ENCODE peak calls at places on chromosome 2, in four cellular contexts. Q is psoas muscle, D is transverse colon, E is HL-60. M is an unnamed sample.

GRCh38 chr2:105403785-105404698 is 5.2 kb upstream of the FHL2 start:
- DNase-seq in Q (no peak), D (peak; percentile 73), E (no peak), M (peak; percentile 65)

GRCh38 chr2:130355578-130356431 is at the start of gene PTPN18:
- DNase-seq in Q (peak; percentile 94), D (peak; percentile 92), E (peak; percentile 63), M (peak; percentile 92)

GRCh38 chr2:26002617-26003310 is 20.5 kb upstream of the KIF3C start:
- DNase-seq in Q (no peak), D (no peak), E (peak; percentile 83), M (no peak)

GRCh38 chr2:112879491-112880041 is 31.4 kb upstream of the IL37 start:
- DNase-seq in Q (no peak), D (no peak), E (no peak), M (no peak)

GRCh38 chr2:212535963-212536362 is 2.6 kb downstream of the ERBB4 start:
- DNase-seq in Q (no peak), D (no peak), E (no peak), M (no peak)

GRCh38 chr2:215540646-215541045 is 104.8 kb upstream of the FN1 start:
- DNase-seq in Q (no peak), D (no peak), E (no peak), M (no peak)

GRCh38 chr2:209661286-209661685 is 110.3 kb upstream of the UNC80 start:
- DNase-seq in Q (no peak), D (no peak), E (no peak), M (no peak)

GRCh38 chr2:70926042-70926441 is 9.7 kb upstream of the ATP6V1B1 start:
- DNase-seq in Q (no peak), D (no peak), E (no peak), M (no peak)

GRCh38 chr2:224598669-224599068 is 13.5 kb upstream of the CUL3 start:
- DNase-seq in Q (no peak), D (no peak), E (no peak), M (no peak)

GRCh38 chr2:224591245-224591644 is 6.1 kb upstream of the CUL3 start:
- DNase-seq in Q (no peak), D (no peak), E (no peak), M (no peak)

GRCh38 chr2:224594840-224595239 is 9.7 kb upstream of the CUL3 start:
- DNase-seq in Q (no peak), D (no peak), E (no peak), M (no peak)

GRCh38 chr2:224596289-224596688 is 11.1 kb upstream of the CUL3 start:
- DNase-seq in Q (no peak), D (no peak), E (no peak), M (no peak)

DNA sequence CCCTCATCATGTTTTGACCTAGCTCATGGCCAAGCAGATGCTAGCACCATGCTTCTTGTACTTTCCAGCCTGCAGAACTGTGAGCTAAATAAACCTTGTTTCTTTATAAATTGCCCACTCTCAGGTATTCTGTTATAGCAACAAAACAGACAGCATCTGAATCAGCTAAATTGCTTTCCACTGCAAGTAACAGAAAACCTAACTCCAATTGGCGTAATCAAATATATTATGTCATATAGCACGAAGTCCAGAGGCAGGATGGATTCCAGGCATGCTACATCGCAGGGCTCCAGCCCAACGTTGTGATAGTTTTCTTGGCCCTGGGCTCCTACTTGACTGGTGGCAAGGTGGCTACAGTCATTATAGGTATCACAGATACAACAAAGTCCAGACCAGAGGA is 10.4 kb upstream of the CUL3 start:
- DNase-seq in Q (no peak), D (no peak), E (no peak), M (no peak)
- H3K4me3 ChIP-seq in Q (no peak overlapping the region), D (no peak overlapping the region), E (no peak overlapping the region), M (no peak overlapping the region)

GRCh38 chr2:193240752-193241151 is 1046.0 kb upstream of the TMEFF2 start:
- DNase-seq in Q (no peak), D (no peak), E (no peak), M (no peak)
- TF ChIP-seq CTCF in Q (no peak), D (peak; percentile 25), E (no peak), M (no peak)

GRCh38 chr2:53769318-53769945 is 1.8 kb downstream of the CHAC2 start:
- DNase-seq in Q (no peak), D (no peak), E (no peak), M (no peak)
- H3K4me3 ChIP-seq in Q (no peak overlapping the region), D (no peak overlapping the region), E (no peak overlapping the region), M (no peak overlapping the region)

DNA sequence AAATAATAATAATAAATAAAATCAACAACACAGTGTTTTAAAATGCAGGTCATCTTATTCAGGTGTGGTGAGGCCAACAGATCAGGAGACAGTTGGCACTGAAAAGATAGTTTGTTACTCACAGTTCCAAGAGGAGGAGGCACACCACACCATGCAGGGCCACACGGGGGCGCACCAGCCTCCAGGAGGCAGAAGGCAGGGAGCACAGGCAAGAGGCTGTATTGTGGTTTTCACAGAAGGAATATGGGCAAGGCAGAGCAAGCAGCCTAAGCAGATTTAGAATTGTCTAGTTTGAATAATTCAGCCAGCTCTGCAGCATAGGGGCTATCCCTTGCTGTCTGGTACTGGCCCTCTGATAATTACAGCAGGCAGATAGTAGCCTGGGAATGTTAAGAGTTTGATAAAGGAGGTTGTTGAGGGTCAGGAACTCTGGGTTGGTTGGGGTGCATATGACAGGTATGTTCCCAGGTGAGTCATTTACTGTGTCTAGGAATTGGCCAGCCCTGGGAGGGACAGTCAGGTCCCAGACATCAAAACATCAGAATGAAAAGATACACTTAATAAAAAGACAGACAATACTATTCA is 31.3 kb downstream of the KIAA2012 start:
- DNase-seq in Q (no peak), D (peak; percentile 57), E (peak; percentile 26), M (peak; percentile 40)
- TF ChIP-seq CTCF in Q (peak; percentile 35), D (peak; percentile 37), E (peak; percentile 53), M (no peak)

DNA sequence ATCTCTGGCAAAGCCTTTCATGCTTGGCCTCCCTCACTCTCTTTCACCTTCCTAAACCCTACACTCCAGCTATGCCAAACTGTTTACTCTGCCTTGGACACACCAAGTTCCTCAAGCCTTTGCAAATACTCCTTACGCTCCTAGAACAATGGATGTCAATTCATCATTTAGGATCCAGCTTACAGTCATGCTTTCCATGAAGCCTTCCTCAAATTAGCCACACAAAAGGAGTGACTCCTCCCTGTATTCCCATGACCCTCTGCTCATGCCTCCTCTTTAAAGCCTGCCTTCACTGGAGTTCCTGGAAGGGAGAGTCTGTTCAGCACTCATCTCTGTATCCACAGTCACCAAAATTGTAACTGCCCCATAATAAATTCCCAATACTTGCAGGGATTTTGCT is 736 bp upstream of the EHD3 start:
- DNase-seq in Q (no peak), D (no peak), E (peak; percentile 8), M (no peak)
- H3K4me3 ChIP-seq in Q (no peak overlapping the region), D (no peak overlapping the region), E (no peak overlapping the region), M (no peak overlapping the region)

GRCh38 chr2:225017713-225018112 is 24.6 kb downstream of the DOCK10 start:
- DNase-seq in Q (no peak), D (no peak), E (no peak), M (no peak)
- TF ChIP-seq CTCF in Q (no peak), D (no peak), E (no peak), M (no peak)

M was measured in mucosa of descending colon.